ENCODE peak calls at places on chromosomes 11 and 22, in five cellular contexts. V is A549, D is HepG2, U is K562, C is GM12878. I is an unnamed sample.

GRCh38 chr11:10041803-10042202 is 252.2 kb downstream of the SBF2 start:
- DNase-seq in V (no peak), D (no peak), U (no peak), C (no peak), I (no peak)

GRCh38 chr11:108914211-108914610 is 249.3 kb downstream of the DDX10 start:
- DNase-seq in V (no peak), D (no peak), U (no peak), C (no peak), I (no peak)

GRCh38 chr11:134764367-134764766 is 352.3 kb upstream of the B3GAT1 start:
- DNase-seq in V (no peak), D (no peak), U (no peak), C (no peak), I (no peak)

GRCh38 chr11:73223998-73224730 is 6.1 kb downstream of the P2RY2 start:
- DNase-seq in V (no peak), D (no peak), U (no peak), C (no peak), I (no peak)

GRCh38 chr11:77542296-77542695 is 47.5 kb upstream of the AQP11 start:
- DNase-seq in V (no peak), D (no peak), U (no peak), C (no peak), I (no peak)

GRCh38 chr11:93549986-93550385 is 6.8 kb upstream of the SMCO4 start:
- DNase-seq in V (no peak), D (no peak), U (no peak), C (no peak), I (no peak)

GRCh38 chr11:46557684-46558151 is 36.1 kb downstream of the AMBRA1 start:
- DNase-seq in V (no peak), D (peak; percentile 73), U (peak; percentile 66), C (no peak), I (no peak)

GRCh38 chr11:60869451-60869825 is 2.1 kb downstream of the ZP1 start:
- DNase-seq in V (no peak), D (no peak), U (no peak), C (no peak), I (no peak)

GRCh38 chr11:66240781-66241136 is 27.7 kb upstream of the RAB1B start:
- DNase-seq in V (no peak), D (no peak), U (no peak), C (no peak), I (no peak)

GRCh38 chr11:8596504-8597046 is 2.5 kb upstream of the STK33 start:
- DNase-seq in V (no peak), D (no peak), U (no peak), C (no peak), I (no peak)

GRCh38 chr11:62804310-62805043 is 763 bp downstream of the NXF1 start:
- DNase-seq in V (no peak), D (no peak), U (peak; percentile 19), C (no peak), I (no peak)

GRCh38 chr11:86444981-86445380 is 70.3 kb downstream of the CCDC81 start:
- DNase-seq in V (no peak), D (no peak), U (no peak), C (no peak), I (no peak)

GRCh38 chr11:10072841-10073240 is 221.2 kb downstream of the SBF2 start:
- DNase-seq in V (no peak), D (no peak), U (no peak), C (no peak), I (no peak)

GRCh38 chr22:19991645-19992451 is 24.8 kb downstream of the ARVCF start:
- DNase-seq in V (no peak), D (no peak), U (peak; percentile 27), C (no peak), I (no peak)

GRCh38 chr11:117058761-117059233 is 39.4 kb downstream of the SIK3 start:
- DNase-seq in V (no peak), D (no peak), U (no peak), C (no peak), I (no peak)

GRCh38 chr22:42959472-42960145 is 55.3 kb downstream of the PACSIN2 start:
- DNase-seq in V (peak; percentile 43), D (peak; percentile 92), U (peak; percentile 84), C (no peak), I (no peak)

GRCh38 chr11:68142441-68143309 is 21.5 kb upstream of the CHKA start:
- DNase-seq in V (no peak), D (no peak), U (no peak), C (no peak), I (no peak)
- TF ChIP-seq ESRRA in V (no peak), D (no peak), U (no peak), C (no peak), I (no peak)

DNA sequence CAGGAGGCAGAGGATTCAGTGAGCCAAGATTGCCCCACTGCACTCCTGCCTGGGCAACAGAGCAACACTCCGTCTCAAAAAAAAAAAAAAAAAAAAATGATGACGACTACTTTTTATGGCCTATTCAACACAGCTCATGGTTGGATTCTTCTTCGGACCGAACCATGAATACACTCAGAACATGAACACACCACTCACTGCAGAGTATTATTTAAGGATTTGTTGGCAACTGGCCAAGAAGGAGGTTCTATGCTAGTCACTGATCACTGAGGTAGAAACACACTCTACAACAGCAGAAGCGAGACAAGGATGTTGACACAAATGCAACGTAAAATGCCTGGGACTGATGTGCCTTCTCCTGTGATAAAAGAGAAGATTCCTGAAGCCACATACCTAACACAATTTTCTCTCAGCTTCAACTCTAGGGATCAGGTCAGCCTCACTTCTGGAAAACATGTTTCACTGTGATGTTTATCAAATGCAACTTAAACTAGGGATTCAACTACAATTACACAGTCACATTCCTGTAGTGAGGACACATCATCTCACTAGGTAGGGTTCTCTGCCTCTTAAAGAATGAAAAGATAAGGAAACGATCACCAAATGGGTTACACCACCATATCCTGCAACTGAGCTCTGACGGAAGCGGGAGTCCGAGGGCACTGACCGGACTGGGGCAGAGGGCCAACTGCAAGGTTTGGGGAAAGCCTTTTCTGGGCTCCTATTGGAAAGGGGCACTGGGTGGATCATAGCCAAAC is 82.5 kb downstream of the SGSM3 start:
- DNase-seq in V (no peak), D (no peak), U (no peak), C (no peak), I (no peak)
- TF ChIP-seq ESRRA in V (no peak), D (no peak), U (no peak), C (no peak), I (no peak)

GRCh38 chr11:128517457-128518230 is 69.7 kb downstream of the ETS1 start:
- DNase-seq in V (no peak), D (no peak), U (no peak), C (no peak), I (no peak)
- TF ChIP-seq ESRRA in V (no peak), D (no peak), U (no peak), C (no peak), I (no peak)

DNA sequence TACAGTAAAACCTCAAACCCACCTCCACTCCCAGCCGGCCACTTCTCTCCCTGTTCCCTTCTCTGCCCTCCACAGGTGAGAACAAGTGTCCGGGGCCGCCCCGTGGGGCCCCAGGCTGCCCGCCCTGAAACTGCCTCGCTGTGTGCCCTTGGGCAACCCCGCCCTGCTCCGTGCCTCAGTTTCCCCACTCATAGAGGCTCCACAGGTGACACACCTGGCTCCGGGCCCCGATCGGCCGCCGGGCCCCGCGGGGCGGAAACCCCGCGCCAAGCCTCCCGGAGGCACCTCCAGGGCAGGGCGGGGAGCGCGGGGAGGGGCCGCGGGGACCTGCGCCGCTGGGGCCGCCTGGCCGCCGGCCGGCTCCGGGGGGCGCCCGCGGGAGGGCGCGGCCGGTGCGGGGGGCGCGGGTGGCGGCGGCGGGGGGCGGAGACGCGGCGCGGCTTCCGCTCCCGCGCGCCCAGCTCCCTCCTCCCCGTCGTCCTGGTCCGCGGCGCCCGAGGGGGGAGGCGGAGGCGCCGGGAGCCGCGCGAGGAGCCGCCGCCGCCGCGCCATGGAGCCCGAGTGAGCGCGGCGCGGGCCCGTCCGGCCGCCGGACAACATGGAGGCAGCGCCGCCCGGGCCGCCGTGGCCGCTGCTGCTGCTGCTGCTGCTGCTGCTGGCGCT is at the start of gene LRP5:
- DNase-seq in V (no peak), D (no peak), U (peak; percentile 58), C (no peak), I (no peak)
- TF ChIP-seq ESRRA in V (no peak), D (peak; percentile 39), U (no peak), C (no peak), I (no peak)

GRCh38 chr11:120210651-120211521 is at the start of gene OAF:
- DNase-seq in V (peak; percentile 65), D (peak; percentile 86), U (peak; percentile 74), C (no peak), I (peak; percentile 87)
- TF ChIP-seq ESRRA in V (no peak), D (no peak), U (no peak), C (no peak), I (no peak)

GRCh38 chr11:130164221-130164570 is 4.6 kb downstream of the ST14 start:
- DNase-seq in V (no peak), D (no peak), U (no peak), C (no peak), I (no peak)
- TF ChIP-seq ESRRA in V (no peak), D (no peak), U (no peak), C (no peak), I (no peak)

DNA sequence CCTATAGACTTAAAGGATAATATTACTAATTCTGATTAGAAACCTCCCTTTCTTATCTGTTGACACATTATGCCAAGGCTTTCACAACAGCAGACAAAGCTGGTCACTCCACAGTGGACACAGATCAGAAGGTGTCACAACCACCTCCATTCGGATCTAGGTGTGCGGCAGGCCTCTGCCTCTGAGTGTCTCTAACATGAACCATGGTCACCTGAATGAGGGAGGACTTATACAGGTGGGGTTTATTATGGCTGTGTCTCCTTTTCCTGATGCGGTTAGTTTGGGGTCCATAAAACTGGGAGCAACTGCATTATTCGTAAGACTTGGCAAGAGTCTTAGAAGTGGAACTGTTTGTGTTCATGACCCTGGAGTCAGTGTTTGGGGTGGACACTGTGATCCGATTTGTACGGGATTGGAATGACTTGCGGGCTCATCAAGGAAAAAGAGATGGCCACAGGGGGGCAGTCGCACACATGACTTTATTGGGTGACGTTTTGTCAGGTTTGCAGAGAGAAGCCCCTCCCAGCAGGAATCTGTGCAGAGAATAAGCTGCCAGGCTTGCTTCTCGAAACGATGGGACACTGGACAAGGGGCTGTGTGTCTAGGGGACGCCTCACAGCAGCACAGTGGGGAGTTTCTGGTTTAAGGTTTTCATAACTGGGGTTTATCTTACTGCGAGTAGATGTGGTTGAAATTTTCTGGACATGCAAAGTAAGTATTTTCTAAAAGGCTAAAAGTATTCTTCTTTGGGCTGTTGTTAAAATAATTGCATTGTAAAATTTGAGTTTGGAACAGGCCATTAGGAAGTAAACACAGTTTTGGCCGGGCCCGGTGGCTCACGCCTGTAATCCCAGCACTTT is 90.6 kb downstream of the GAB4 start:
- DNase-seq in V (peak; percentile 33), D (peak; percentile 57), U (peak; percentile 81), C (peak; percentile 12), I (peak; percentile 63)
- TF ChIP-seq ESRRA in V (no peak), D (no peak), U (no peak), C (no peak), I (no peak)

I was measured in WTC11.